ENCODE peak calls at places on chromosomes 7 and 10, in ten cellular contexts. S, P, L, I, F, R, Q, H, O and W are unnamed samples.
A peak's percentile ranks its signal among the peaks of the same experiment; 100 is the strongest.

GRCh38 chr10:18235477-18235876 is 95.3 kb downstream of the CACNB2 start:
- DNase-seq in S (no peak), P (no peak), L (no peak), I (no peak), F (no peak), R (no peak), Q (no peak), H (no peak), O (no peak), W (no peak)

GRCh38 chr10:7308826-7309225 is 102.0 kb downstream of the SFMBT2 start:
- DNase-seq in S (no peak), P (no peak), L (no peak), I (no peak), F (no peak), R (no peak), Q (no peak), H (no peak), O (no peak), W (no peak)

GRCh38 chr7:256981-257646 is 32.9 kb upstream of the FOXL3 start:
- DNase-seq in S (no peak), P (no peak), L (no peak), I (no peak), F (no peak), R (no peak), Q (no peak), H (no peak), O (no peak), W (no peak)

GRCh38 chr10:73920084-73920483 is 9.2 kb downstream of the PLAU start:
- DNase-seq in S (peak; percentile 31), P (no peak), L (peak; percentile 42), I (peak; percentile 61), F (peak; percentile 25), R (peak; percentile 47), Q (no peak), H (no peak), O (no peak), W (peak; percentile 44)

GRCh38 chr7:88256906-88257305 is 37.1 kb upstream of the SRI start:
- DNase-seq in S (no peak), P (no peak), L (no peak), I (no peak), F (no peak), R (no peak), Q (no peak), H (no peak), O (no peak), W (no peak)

GRCh38 chr10:78991187-78991586 is 77.6 kb upstream of the ZMIZ1 start:
- DNase-seq in S (no peak), P (peak; percentile 29), L (peak; percentile 31), I (no peak), F (no peak), R (peak; percentile 20), Q (peak; percentile 23), H (no peak), O (no peak), W (no peak)

GRCh38 chr10:132696728-132697567 is 89.0 kb downstream of the NKX6-2 start:
- DNase-seq in S (no peak), P (no peak), L (no peak), I (no peak), F (no peak), R (no peak), Q (no peak), H (no peak), O (no peak), W (no peak)

GRCh38 chr7:48627153-48627552 is 297.2 kb upstream of the CDC14C start:
- DNase-seq in S (no peak), P (no peak), L (no peak), I (no peak), F (no peak), R (no peak), Q (no peak), H (no peak), O (no peak), W (no peak)

GRCh38 chr7:46565257-46565656 is 644.2 kb upstream of the IGFBP3 start:
- DNase-seq in S (no peak), P (no peak), L (no peak), I (no peak), F (no peak), R (peak; percentile 24), Q (no peak), H (no peak), O (no peak), W (no peak)

GRCh38 chr7:68841004-68841403 is 757.3 kb upstream of the AUTS2 start:
- DNase-seq in S (no peak), P (peak; percentile 6), L (no peak), I (no peak), F (no peak), R (no peak), Q (no peak), H (no peak), O (no peak), W (no peak)

GRCh38 chr7:125512373-125512772 is 582.7 kb upstream of the POT1 start:
- DNase-seq in S (no peak), P (no peak), L (no peak), I (no peak), F (no peak), R (no peak), Q (no peak), H (no peak), O (no peak), W (no peak)

GRCh38 chr7:25832456-25832855 is 319.5 kb upstream of the NFE2L3 start:
- DNase-seq in S (no peak), P (no peak), L (no peak), I (no peak), F (no peak), R (no peak), Q (no peak), H (no peak), O (no peak), W (no peak)

GRCh38 chr7:22561895-22562593 is 62.1 kb upstream of the STEAP1B start:
- DNase-seq in S (no peak), P (peak; percentile 13), L (no peak), I (no peak), F (no peak), R (peak; percentile 64), Q (peak; percentile 70), H (no peak), O (no peak), W (peak; percentile 62)

GRCh38 chr7:835491-836401 is 3.5 kb downstream of the SUN1 start:
- DNase-seq in S (peak; percentile 10), P (peak; percentile 24), L (no peak), I (peak; percentile 50), F (no peak), R (peak; percentile 60), Q (no peak), H (no peak), O (no peak), W (no peak)

GRCh38 chr10:589961-590680 is 99.3 kb downstream of the DIP2C start:
- DNase-seq in S (no peak), P (no peak), L (no peak), I (no peak), F (no peak), R (no peak), Q (no peak), H (no peak), O (no peak), W (no peak)

GRCh38 chr10:92419740-92420553 is 129.0 kb downstream of the MARCHF5 start:
- DNase-seq in S (no peak), P (peak; percentile 52), L (no peak), I (no peak), F (no peak), R (no peak), Q (peak; percentile 67), H (peak; percentile 26), O (no peak), W (peak; percentile 64)

GRCh38 chr10:2782265-2782664 is 285.1 kb upstream of the PFKP start:
- DNase-seq in S (no peak), P (no peak), L (no peak), I (no peak), F (no peak), R (peak; percentile 5), Q (no peak), H (no peak), O (no peak), W (no peak)

GRCh38 chr10:104026762-104027161 is 58.9 kb downstream of the COL17A1 start:
- DNase-seq in S (no peak), P (no peak), L (no peak), I (no peak), F (no peak), R (no peak), Q (no peak), H (no peak), O (no peak), W (no peak)

GRCh38 chr10:128304271-128304670 is 178.0 kb upstream of the MKI67 start:
- DNase-seq in S (no peak), P (no peak), L (no peak), I (no peak), F (no peak), R (no peak), Q (no peak), H (no peak), O (no peak), W (no peak)

GRCh38 chr7:25496394-25497103 is 268.3 kb upstream of the NPVF start:
- DNase-seq in S (peak; percentile 26), P (no peak), L (peak; percentile 18), I (peak; percentile 28), F (peak; percentile 9), R (peak; percentile 56), Q (no peak), H (no peak), O (no peak), W (no peak)

GRCh38 chr10:29141761-29142160 is 147.1 kb upstream of the LYZL1 start:
- DNase-seq in S (no peak), P (peak; percentile 46), L (no peak), I (no peak), F (no peak), R (no peak), Q (peak; percentile 32), H (no peak), O (no peak), W (peak; percentile 68)

GRCh38 chr10:125172694-125173093 is 12.3 kb upstream of the CTBP2 start:
- DNase-seq in S (no peak), P (no peak), L (no peak), I (no peak), F (no peak), R (no peak), Q (no peak), H (no peak), O (peak; percentile 1), W (no peak)

GRCh38 chr7:874036-874749 is 2.2 kb upstream of the GET4 start:
- DNase-seq in S (no peak), P (no peak), L (no peak), I (no peak), F (no peak), R (no peak), Q (no peak), H (peak; percentile 56), O (no peak), W (peak; percentile 49)

GRCh38 chr10:98556061-98556460 is 109.3 kb upstream of the HPS1 start:
- DNase-seq in S (no peak), P (no peak), L (no peak), I (no peak), F (no peak), R (no peak), Q (no peak), H (no peak), O (no peak), W (no peak)

GRCh38 chr7:117505238-117505637 is 25.4 kb downstream of the CFTR start:
- DNase-seq in S (no peak), P (no peak), L (no peak), I (no peak), F (no peak), R (peak; percentile 11), Q (no peak), H (no peak), O (no peak), W (no peak)

GRCh38 chr7:92246363-92247101 is 758 bp downstream of the ANKIB1 start:
- DNase-seq in S (peak; percentile 7), P (peak; percentile 26), L (no peak), I (no peak), F (no peak), R (peak; percentile 26), Q (peak; percentile 30), H (peak; percentile 16), O (peak; percentile 41), W (peak; percentile 25)